ENCODE peak calls at places on chromosomes 4 and X, in four cellular contexts. S is transverse colon, Z is sigmoid colon, T is SK-N-SH. L is an unnamed sample.

GRCh38 chr4:78542373-78542772 is 9.2 kb upstream of the ANXA3 start:
- DNase-seq in T (no peak), Z (no peak), S (no peak), L (no peak)

GRCh38 chr4:80261989-80262600 is 4.4 kb upstream of the FGF5 start:
- DNase-seq in Z (no peak), S (no peak), T (no peak), L (no peak)

GRCh38 chr4:38759077-38759789 is 23.6 kb downstream of the TLR10 start:
- DNase-seq in Z (peak; percentile 81), T (peak; percentile 58), S (peak; percentile 68), L (peak; percentile 71)

GRCh38 chrX:139881130-139881529 is 51.7 kb downstream of the ATP11C start:
- DNase-seq in S (no peak), T (peak; percentile 31), Z (no peak), L (no peak)

GRCh38 chrX:1807301-1807731 is 192.5 kb downstream of the ASMT start:
- DNase-seq in Z (no peak), S (no peak), T (no peak), L (no peak)

GRCh38 chr4:80362578-80363181 is 27.1 kb downstream of the CFAP299 start:
- DNase-seq in Z (no peak), S (peak; percentile 47), T (peak; percentile 39), L (peak; percentile 50)

GRCh38 chr4:108384544-108384943 is 215.8 kb upstream of the LEF1 start:
- DNase-seq in Z (no peak), T (no peak), S (no peak), L (no peak)

GRCh38 chrX:155867821-155868220 is 13.3 kb upstream of the VAMP7 start:
- DNase-seq in T (no peak), Z (no peak), S (no peak), L (no peak)

GRCh38 chrX:132488819-132489255 is at the start of gene MBNL3:
- DNase-seq in S (peak; percentile 68), Z (peak; percentile 64), T (peak; percentile 52), L (peak; percentile 62)

GRCh38 chrX:48083706-48084105 is 12.3 kb upstream of the ZNF630 start:
- DNase-seq in S (no peak), T (no peak), Z (no peak), L (no peak)

GRCh38 chr4:87193958-87194675 is 26.3 kb downstream of the KLHL8 start:
- DNase-seq in T (no peak), S (no peak), Z (no peak), L (no peak)

GRCh38 chrX:46791927-46792825 is 33.3 kb upstream of the SLC9A7 start:
- DNase-seq in S (no peak), Z (no peak), T (no peak), L (no peak)

GRCh38 chr4:169640261-169640880 is 20.0 kb downstream of the CLCN3 start:
- DNase-seq in S (no peak), T (no peak), Z (no peak), L (no peak)

GRCh38 chrX:141732031-141732430 is 33.5 kb upstream of the SPANXD start:
- DNase-seq in S (no peak), T (no peak), Z (no peak), L (no peak)

GRCh38 chr4:122665148-122665547 is 44.3 kb upstream of the IL21 start:
- DNase-seq in S (no peak), T (no peak), Z (no peak), L (no peak)

GRCh38 chr4:5647351-5647750 is 61.0 kb downstream of the EVC2 start:
- DNase-seq in Z (no peak), T (no peak), S (no peak), L (no peak)

GRCh38 chrX:96407501-96407900 is 277.1 kb upstream of the DIAPH2 start:
- DNase-seq in T (no peak), Z (no peak), S (no peak), L (peak; percentile 34)

GRCh38 chrX:128781506-128781905 is 729.3 kb upstream of the ACTRT1 start:
- DNase-seq in Z (no peak), S (peak; percentile 48), T (peak; percentile 49), L (peak; percentile 50)

GRCh38 chr4:75235359-75235951 is 278.7 kb downstream of the RCHY1 start:
- DNase-seq in S (no peak), T (no peak), Z (no peak), L (no peak)

GRCh38 chrX:40094900-40095587 is 2.7 kb downstream of the BCOR start:
- DNase-seq in T (peak; percentile 30), Z (no peak), S (no peak), L (no peak)

GRCh38 chr4:105276361-105276760 is 129.7 kb downstream of the TET2 start:
- DNase-seq in S (no peak), Z (no peak), T (no peak), L (no peak)

GRCh38 chr4:185394568-185395254 is 1.0 kb downstream of the LRP2BP start:
- DNase-seq in Z (no peak), T (no peak), S (no peak), L (no peak)

GRCh38 chr4:25904748-25905082 is 9.3 kb upstream of the SMIM20 start:
- DNase-seq in Z (no peak), S (no peak), T (no peak), L (no peak)

GRCh38 chr4:25911356-25911755 is 2.7 kb upstream of the SMIM20 start:
- DNase-seq in T (no peak), Z (no peak), S (no peak), L (no peak)

GRCh38 chr4:25905371-25905770 is 8.6 kb upstream of the SMIM20 start:
- DNase-seq in T (no peak), Z (no peak), S (no peak), L (no peak)

GRCh38 chr4:25903905-25904747 is 9.9 kb upstream of the SMIM20 start:
- DNase-seq in S (no peak), T (no peak), Z (no peak), L (no peak)

DNA sequence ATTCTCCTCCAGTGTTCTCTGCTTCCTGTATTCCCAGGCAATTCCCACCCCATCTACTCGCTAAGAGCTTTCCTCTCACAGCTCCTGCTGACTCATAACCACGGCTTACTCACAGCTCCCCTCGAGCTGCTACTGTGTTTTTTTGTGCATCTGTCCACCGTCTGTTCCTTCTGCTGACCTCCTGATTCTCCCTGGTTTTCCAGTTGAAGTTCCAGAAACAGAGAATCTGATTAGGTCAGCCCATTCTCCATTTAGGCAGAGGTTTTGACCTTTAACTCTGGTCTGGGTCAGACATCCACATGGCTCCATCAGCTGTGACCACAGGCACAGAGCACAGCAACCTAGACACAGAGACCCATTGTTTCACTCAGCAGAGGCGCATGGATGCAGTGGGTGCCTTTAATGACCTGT is 5.5 kb upstream of the SMIM20 start:
- DNase-seq in S (no peak), T (no peak), Z (no peak), L (no peak)
- H3K27ac ChIP-seq in S (no peak overlapping the region), T (no peak overlapping the region), Z (no peak overlapping the region), L (no peak overlapping the region)

GRCh38 chr4:41990383-41991111 is at the start of gene SLC30A9:
- DNase-seq in T (peak; percentile 96), Z (peak; percentile 98), S (peak; percentile 96), L (peak; percentile 97)
- TF ChIP-seq CTCF in T (peak; percentile 41), Z (peak; percentile 46), S (peak; percentile 62), L (peak; percentile 34)

DNA sequence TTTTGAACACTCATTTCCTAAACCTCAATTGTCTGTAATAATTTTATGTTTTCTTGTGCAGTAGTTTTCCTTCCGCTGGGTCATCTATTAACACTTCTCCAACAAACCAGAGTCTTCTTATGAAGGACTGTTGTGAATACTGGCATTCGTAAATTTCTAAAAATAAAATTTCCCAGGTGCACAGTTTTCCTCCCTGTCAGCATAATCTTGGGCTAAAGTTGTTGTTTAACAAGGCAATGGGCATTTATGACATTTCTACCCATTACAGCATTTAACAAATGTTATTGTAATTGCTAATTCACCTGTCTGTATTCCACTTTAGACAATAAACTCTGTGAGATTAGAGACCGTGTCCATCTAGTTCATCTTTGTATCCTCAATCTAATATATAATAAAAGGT is 1.2 kb downstream of the SCFD2 start:
- DNase-seq in Z (no peak), T (no peak), S (no peak), L (no peak)
- H3K4me3 ChIP-seq in Z (peak overlapping the region; percentile 83), T (peak overlapping the region; percentile 89), S (peak overlapping the region; percentile 68), L (peak overlapping the region; percentile 92)

DNA sequence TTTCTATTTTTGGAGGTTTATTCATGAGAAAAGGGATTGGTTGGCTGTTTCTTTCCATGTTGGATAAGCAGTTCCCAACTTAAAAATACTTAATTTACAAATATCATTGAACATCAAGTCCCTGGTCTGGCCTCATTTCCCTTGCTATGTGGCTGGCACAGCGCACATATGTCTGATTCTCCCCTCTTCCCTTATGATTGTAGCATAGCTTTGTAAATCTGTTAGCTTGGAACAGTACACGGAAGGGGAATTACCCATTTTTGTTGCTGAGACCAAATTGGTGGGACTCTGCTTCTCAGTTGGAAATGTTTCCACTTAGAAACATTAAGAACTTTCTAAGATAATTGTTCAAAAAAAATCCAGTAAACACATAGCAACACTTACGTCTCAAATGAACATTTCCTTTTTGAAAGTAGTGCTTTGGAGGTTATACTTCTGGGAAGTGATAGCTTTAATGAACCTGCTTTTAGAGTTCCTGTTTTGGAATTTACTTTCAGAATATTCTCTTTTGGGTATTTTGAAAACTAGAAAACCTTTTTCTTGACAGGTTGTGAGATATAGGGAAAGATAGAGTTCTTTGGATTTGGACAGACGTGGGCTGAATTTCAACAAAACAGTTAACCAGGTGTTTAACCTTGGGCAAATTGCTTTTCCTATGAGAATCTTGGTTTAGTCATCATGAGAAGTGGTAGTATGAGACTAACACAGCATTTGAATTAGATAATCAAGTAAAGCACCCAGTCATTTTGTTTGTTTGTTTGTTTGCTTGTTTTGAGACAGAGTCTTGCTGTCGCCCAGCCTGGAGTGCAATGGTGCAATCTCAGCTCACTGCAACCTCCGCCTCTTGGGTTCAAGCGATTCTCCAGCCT is 47.3 kb downstream of the STIM2 start:
- DNase-seq in S (no peak), Z (no peak), T (no peak), L (no peak)
- H3K27ac ChIP-seq in S (peak overlapping the region; percentile 12), Z (no peak overlapping the region), T (no peak overlapping the region), L (no peak overlapping the region)

GRCh38 chrX:119943185-119943988 is at the start of gene NKAP:
- DNase-seq in Z (peak; percentile 90), S (peak; percentile 84), T (peak; percentile 86), L (peak; percentile 85)
- TF ChIP-seq CTCF in Z (no peak), S (no peak), T (peak; percentile 29), L (no peak)

L was measured in colonic mucosa.